ENCODE peak calls at places on chromosomes 7 and 10, in seven cellular contexts. One of them, this sample, is unnamed.

GRCh38 chr10:125698599-125698998 is 15.6 kb upstream of the TEX36 start:
- DNase-seq in NT2/D1: no peak
- DNase-seq in RKO: no peak
- DNase-seq in RWPE1: no peak
- DNase-seq in amniotic stem cell: no peak
- DNase-seq in mesenchymal stem cell: no peak
- DNase-seq in sciatic nerve: no peak
- DNase-seq in this sample: no peak

GRCh38 chr7:13467111-13467547 is 522.3 kb downstream of the ETV1 start:
- DNase-seq in NT2/D1: no peak
- DNase-seq in RKO: no peak
- DNase-seq in RWPE1: no peak
- DNase-seq in amniotic stem cell: no peak
- DNase-seq in mesenchymal stem cell: no peak
- DNase-seq in sciatic nerve: no peak
- DNase-seq in this sample: no peak

GRCh38 chr10:70145666-70146488 is 623 bp downstream of the TYSND1 start:
- DNase-seq in NT2/D1: no peak
- DNase-seq in RKO: peak; percentile 71
- DNase-seq in RWPE1: peak; percentile 63
- DNase-seq in amniotic stem cell: no peak
- DNase-seq in mesenchymal stem cell: peak; percentile 82
- DNase-seq in sciatic nerve: peak; percentile 76
- DNase-seq in this sample: peak; percentile 16

GRCh38 chr10:44828515-44829142 is 82.5 kb upstream of the TMEM72 start:
- DNase-seq in NT2/D1: no peak
- DNase-seq in RKO: no peak
- DNase-seq in RWPE1: no peak
- DNase-seq in amniotic stem cell: no peak
- DNase-seq in mesenchymal stem cell: no peak
- DNase-seq in sciatic nerve: peak; percentile 79
- DNase-seq in this sample: no peak

GRCh38 chr7:116601426-116601825 is 70.6 kb upstream of the MET start:
- DNase-seq in NT2/D1: no peak
- DNase-seq in RKO: no peak
- DNase-seq in RWPE1: no peak
- DNase-seq in amniotic stem cell: no peak
- DNase-seq in mesenchymal stem cell: no peak
- DNase-seq in sciatic nerve: no peak
- DNase-seq in this sample: no peak

GRCh38 chr7:3561908-3562307 is 260.9 kb downstream of the SDK1 start:
- DNase-seq in NT2/D1: no peak
- DNase-seq in RKO: no peak
- DNase-seq in RWPE1: no peak
- DNase-seq in amniotic stem cell: no peak
- DNase-seq in mesenchymal stem cell: no peak
- DNase-seq in sciatic nerve: no peak
- DNase-seq in this sample: no peak

GRCh38 chr7:55046582-55047347 is 27.9 kb downstream of the EGFR start:
- DNase-seq in NT2/D1: no peak
- DNase-seq in RKO: no peak
- DNase-seq in RWPE1: no peak
- DNase-seq in amniotic stem cell: no peak
- DNase-seq in mesenchymal stem cell: no peak
- DNase-seq in sciatic nerve: no peak
- DNase-seq in this sample: no peak

GRCh38 chr10:84204122-84204521 is 9.8 kb downstream of the CDHR1 start:
- DNase-seq in NT2/D1: no peak
- DNase-seq in RKO: no peak
- DNase-seq in RWPE1: no peak
- DNase-seq in amniotic stem cell: no peak
- DNase-seq in mesenchymal stem cell: no peak
- DNase-seq in sciatic nerve: no peak
- DNase-seq in this sample: no peak

GRCh38 chr7:152081088-152081487 is 55.6 kb downstream of the GALNT11 start:
- DNase-seq in NT2/D1: no peak
- DNase-seq in RKO: no peak
- DNase-seq in RWPE1: no peak
- DNase-seq in amniotic stem cell: no peak
- DNase-seq in mesenchymal stem cell: no peak
- DNase-seq in sciatic nerve: no peak
- DNase-seq in this sample: no peak

GRCh38 chr10:4947039-4947634 is 16.1 kb upstream of the AKR1C1 start:
- DNase-seq in NT2/D1: no peak
- DNase-seq in RKO: no peak
- DNase-seq in RWPE1: no peak
- DNase-seq in amniotic stem cell: no peak
- DNase-seq in mesenchymal stem cell: peak; percentile 72
- DNase-seq in sciatic nerve: no peak
- DNase-seq in this sample: no peak

GRCh38 chr10:43229208-43230061 is 37.4 kb downstream of the RASGEF1A start:
- DNase-seq in NT2/D1: no peak
- DNase-seq in RKO: no peak
- DNase-seq in RWPE1: no peak
- DNase-seq in amniotic stem cell: no peak
- DNase-seq in mesenchymal stem cell: no peak
- DNase-seq in sciatic nerve: peak; percentile 61
- DNase-seq in this sample: no peak

GRCh38 chr10:117860135-117860534 is 186.6 kb downstream of the RAB11FIP2 start:
- DNase-seq in NT2/D1: no peak
- DNase-seq in RKO: no peak
- DNase-seq in RWPE1: peak; percentile 21
- DNase-seq in amniotic stem cell: no peak
- DNase-seq in mesenchymal stem cell: no peak
- DNase-seq in sciatic nerve: no peak
- DNase-seq in this sample: no peak

GRCh38 chr7:157573244-157573643 is 236.4 kb downstream of the DNAJB6 start:
- DNase-seq in NT2/D1: no peak
- DNase-seq in RKO: no peak
- DNase-seq in RWPE1: no peak
- DNase-seq in amniotic stem cell: no peak
- DNase-seq in mesenchymal stem cell: no peak
- DNase-seq in sciatic nerve: no peak
- DNase-seq in this sample: no peak

GRCh38 chr7:92448185-92448747 is 984 bp downstream of the GATAD1 start:
- DNase-seq in NT2/D1: no peak
- DNase-seq in RKO: peak; percentile 93
- DNase-seq in RWPE1: peak; percentile 41
- DNase-seq in amniotic stem cell: no peak
- DNase-seq in mesenchymal stem cell: peak; percentile 80
- DNase-seq in sciatic nerve: peak; percentile 70
- DNase-seq in this sample: peak; percentile 41

GRCh38 chr10:95280637-95281036 is 10.2 kb downstream of the PDLIM1 start:
- DNase-seq in NT2/D1: no peak
- DNase-seq in RKO: no peak
- DNase-seq in RWPE1: no peak
- DNase-seq in amniotic stem cell: no peak
- DNase-seq in mesenchymal stem cell: no peak
- DNase-seq in sciatic nerve: no peak
- DNase-seq in this sample: no peak

GRCh38 chr10:97571622-97572021 is 957 bp upstream of the ANKRD2 start:
- DNase-seq in NT2/D1: no peak
- DNase-seq in RKO: no peak
- DNase-seq in RWPE1: peak; percentile 94
- DNase-seq in amniotic stem cell: no peak
- DNase-seq in mesenchymal stem cell: no peak
- DNase-seq in sciatic nerve: no peak
- DNase-seq in this sample: no peak

GRCh38 chr7:99047526-99048077 is 96.3 kb downstream of the SMURF1 start:
- DNase-seq in NT2/D1: no peak
- DNase-seq in RKO: no peak
- DNase-seq in RWPE1: no peak
- DNase-seq in amniotic stem cell: no peak
- DNase-seq in mesenchymal stem cell: no peak
- DNase-seq in sciatic nerve: no peak
- DNase-seq in this sample: no peak

This sample was measured in fibroblast of the conjunctiva.